ENCODE peak calls at places on chromosomes 16 and 17, in eight cellular contexts. One of them, this sample, is unnamed.
A peak's percentile ranks its signal among the peaks of the same experiment; 100 is the strongest.

GRCh38 chr16:79658301-79659001 is 57.9 kb upstream of the MAF start:
- DNase-seq in RWPE1: peak; percentile 88
- DNase-seq in AG08395: peak; percentile 57
- DNase-seq in H54: peak; percentile 70
- DNase-seq in H4: peak; percentile 90
- DNase-seq in T-helper 1 cell: no peak
- DNase-seq in NCI-H1417: peak; percentile 38
- DNase-seq in naive thymus-derived CD8-positive, alpha-beta T cell: no peak
- DNase-seq in this sample: no peak

GRCh38 chr16:17448640-17449638 is 21.8 kb downstream of the XYLT1 start:
- DNase-seq in RWPE1: no peak
- DNase-seq in AG08395: no peak
- DNase-seq in H54: no peak
- DNase-seq in H4: no peak
- DNase-seq in T-helper 1 cell: peak; percentile 26
- DNase-seq in NCI-H1417: no peak
- DNase-seq in naive thymus-derived CD8-positive, alpha-beta T cell: no peak
- DNase-seq in this sample: no peak

GRCh38 chr17:83144421-83145357 is 65.3 kb downstream of the METRNL start:
- DNase-seq in RWPE1: no peak
- DNase-seq in AG08395: peak; percentile 81
- DNase-seq in H54: no peak
- DNase-seq in H4: no peak
- DNase-seq in T-helper 1 cell: no peak
- DNase-seq in NCI-H1417: peak; percentile 56
- DNase-seq in naive thymus-derived CD8-positive, alpha-beta T cell: no peak
- DNase-seq in this sample: no peak

GRCh38 chr16:50815382-50815781 is 73.5 kb downstream of the CYLD start:
- DNase-seq in RWPE1: no peak
- DNase-seq in AG08395: no peak
- DNase-seq in H54: no peak
- DNase-seq in H4: no peak
- DNase-seq in T-helper 1 cell: no peak
- DNase-seq in NCI-H1417: no peak
- DNase-seq in naive thymus-derived CD8-positive, alpha-beta T cell: no peak
- DNase-seq in this sample: no peak

GRCh38 chr17:55717898-55718735 is 4.5 kb downstream of the TMEM100 start:
- DNase-seq in RWPE1: peak; percentile 24
- DNase-seq in AG08395: peak; percentile 44
- DNase-seq in H54: no peak
- DNase-seq in H4: peak; percentile 51
- DNase-seq in T-helper 1 cell: peak; percentile 45
- DNase-seq in NCI-H1417: peak; percentile 65
- DNase-seq in naive thymus-derived CD8-positive, alpha-beta T cell: peak; percentile 30
- DNase-seq in this sample: peak; percentile 65

GRCh38 chr17:32100971-32101631 is 41.2 kb upstream of the RHOT1 start:
- DNase-seq in RWPE1: no peak
- DNase-seq in AG08395: no peak
- DNase-seq in H54: no peak
- DNase-seq in H4: no peak
- DNase-seq in T-helper 1 cell: no peak
- DNase-seq in NCI-H1417: peak; percentile 25
- DNase-seq in naive thymus-derived CD8-positive, alpha-beta T cell: no peak
- DNase-seq in this sample: no peak

GRCh38 chr17:13601317-13601775 is 383 bp downstream of the HS3ST3A1 start:
- DNase-seq in RWPE1: peak; percentile 9
- DNase-seq in AG08395: peak; percentile 19
- DNase-seq in H54: no peak
- DNase-seq in H4: no peak
- DNase-seq in T-helper 1 cell: no peak
- DNase-seq in NCI-H1417: no peak
- DNase-seq in naive thymus-derived CD8-positive, alpha-beta T cell: no peak
- DNase-seq in this sample: no peak

GRCh38 chr17:57940653-57941329 is 14.4 kb downstream of the CUEDC1 start:
- DNase-seq in RWPE1: no peak
- DNase-seq in AG08395: no peak
- DNase-seq in H54: no peak
- DNase-seq in H4: no peak
- DNase-seq in T-helper 1 cell: no peak
- DNase-seq in NCI-H1417: peak; percentile 72
- DNase-seq in naive thymus-derived CD8-positive, alpha-beta T cell: no peak
- DNase-seq in this sample: no peak

GRCh38 chr16:58031016-58031800 is 5.7 kb downstream of the MMP15 start:
- DNase-seq in RWPE1: no peak
- DNase-seq in AG08395: no peak
- DNase-seq in H54: no peak
- DNase-seq in H4: no peak
- DNase-seq in T-helper 1 cell: no peak
- DNase-seq in NCI-H1417: no peak
- DNase-seq in naive thymus-derived CD8-positive, alpha-beta T cell: no peak
- DNase-seq in this sample: no peak

GRCh38 chr16:67648088-67648763 is 3.3 kb downstream of the CARMIL2 start:
- DNase-seq in RWPE1: no peak
- DNase-seq in AG08395: no peak
- DNase-seq in H54: no peak
- DNase-seq in H4: no peak
- DNase-seq in T-helper 1 cell: no peak
- DNase-seq in NCI-H1417: no peak
- DNase-seq in naive thymus-derived CD8-positive, alpha-beta T cell: no peak
- DNase-seq in this sample: no peak

GRCh38 chr16:68885321-68885720 is 42.0 kb downstream of the TANGO6 start:
- DNase-seq in RWPE1: no peak
- DNase-seq in AG08395: no peak
- DNase-seq in H54: no peak
- DNase-seq in H4: no peak
- DNase-seq in T-helper 1 cell: no peak
- DNase-seq in NCI-H1417: peak; percentile 93
- DNase-seq in naive thymus-derived CD8-positive, alpha-beta T cell: no peak
- DNase-seq in this sample: no peak

GRCh38 chr16:84459941-84460405 is 44.5 kb downstream of the MEAK7 start:
- DNase-seq in RWPE1: no peak
- DNase-seq in AG08395: no peak
- DNase-seq in H54: no peak
- DNase-seq in H4: no peak
- DNase-seq in T-helper 1 cell: no peak
- DNase-seq in NCI-H1417: peak; percentile 70
- DNase-seq in naive thymus-derived CD8-positive, alpha-beta T cell: no peak
- DNase-seq in this sample: no peak

GRCh38 chr17:46952115-46952514 is 26.9 kb downstream of the RPRML start:
- DNase-seq in RWPE1: no peak
- DNase-seq in AG08395: no peak
- DNase-seq in H54: no peak
- DNase-seq in H4: no peak
- DNase-seq in T-helper 1 cell: no peak
- DNase-seq in NCI-H1417: no peak
- DNase-seq in naive thymus-derived CD8-positive, alpha-beta T cell: no peak
- DNase-seq in this sample: no peak

GRCh38 chr16:61366006-61366405 is 670.2 kb downstream of the CDH8 start:
- DNase-seq in RWPE1: no peak
- DNase-seq in AG08395: no peak
- DNase-seq in H54: no peak
- DNase-seq in H4: no peak
- DNase-seq in T-helper 1 cell: no peak
- DNase-seq in NCI-H1417: peak; percentile 33
- DNase-seq in naive thymus-derived CD8-positive, alpha-beta T cell: no peak
- DNase-seq in this sample: no peak

GRCh38 chr16:86906608-86907007 is 328.3 kb downstream of the FOXL1 start:
- DNase-seq in RWPE1: no peak
- DNase-seq in AG08395: no peak
- DNase-seq in H54: no peak
- DNase-seq in H4: no peak
- DNase-seq in T-helper 1 cell: no peak
- DNase-seq in NCI-H1417: peak; percentile 49
- DNase-seq in naive thymus-derived CD8-positive, alpha-beta T cell: no peak
- DNase-seq in this sample: no peak

GRCh38 chr16:52405441-52405840 is 141.5 kb downstream of the TOX3 start:
- DNase-seq in RWPE1: no peak
- DNase-seq in AG08395: no peak
- DNase-seq in H54: no peak
- DNase-seq in H4: no peak
- DNase-seq in T-helper 1 cell: no peak
- DNase-seq in NCI-H1417: no peak
- DNase-seq in naive thymus-derived CD8-positive, alpha-beta T cell: no peak
- DNase-seq in this sample: no peak

GRCh38 chr16:56589141-56590039 is at the start of gene MT3:
- DNase-seq in RWPE1: no peak
- DNase-seq in AG08395: no peak
- DNase-seq in H54: no peak
- DNase-seq in H4: no peak
- DNase-seq in T-helper 1 cell: no peak
- DNase-seq in NCI-H1417: peak; percentile 86
- DNase-seq in naive thymus-derived CD8-positive, alpha-beta T cell: peak; percentile 39
- DNase-seq in this sample: no peak

GRCh38 chr17:70137451-70138230 is 31.7 kb upstream of the KCNJ2 start:
- DNase-seq in RWPE1: peak; percentile 66
- DNase-seq in AG08395: peak; percentile 85
- DNase-seq in H54: peak; percentile 50
- DNase-seq in H4: peak; percentile 89
- DNase-seq in T-helper 1 cell: no peak
- DNase-seq in NCI-H1417: peak; percentile 5
- DNase-seq in naive thymus-derived CD8-positive, alpha-beta T cell: no peak
- DNase-seq in this sample: no peak

GRCh38 chr17:83099570-83100181 is 20.3 kb downstream of the METRNL start:
- DNase-seq in RWPE1: no peak
- DNase-seq in AG08395: peak; percentile 70
- DNase-seq in H54: no peak
- DNase-seq in H4: no peak
- DNase-seq in T-helper 1 cell: no peak
- DNase-seq in NCI-H1417: peak; percentile 67
- DNase-seq in naive thymus-derived CD8-positive, alpha-beta T cell: no peak
- DNase-seq in this sample: no peak

GRCh38 chr16:57667526-57668258 is 414 bp upstream of the ADGRG3 start:
- DNase-seq in RWPE1: no peak
- DNase-seq in AG08395: no peak
- DNase-seq in H54: no peak
- DNase-seq in H4: peak; percentile 42
- DNase-seq in T-helper 1 cell: no peak
- DNase-seq in NCI-H1417: no peak
- DNase-seq in naive thymus-derived CD8-positive, alpha-beta T cell: no peak
- DNase-seq in this sample: no peak

This sample was measured in HCT116.